ENCODE peak calls at places on chromosome 6, in seven cellular contexts. D, H, B, R, P, S and U are unnamed samples. For H3K4me1, the result is how much of the 10 kb centered on the place peaks cover.

GRCh38 chr6:43308101-43308989 is at the start of gene CRIP3:
- DNase-seq in D (peak), H (peak), B (peak), R (peak), P (peak), S (peak), U (no peak)

GRCh38 chr6:78489874-78490273 is 377.5 kb upstream of the IRAK1BP1 start:
- DNase-seq in D (no peak), H (no peak), B (no peak), R (peak), P (no peak), S (no peak), U (no peak)

GRCh38 chr6:150202404-150202803 is 59.6 kb downstream of the PPP1R14C start:
- DNase-seq in D (no peak), H (no peak), B (no peak), R (peak), P (no peak), S (no peak), U (no peak)

GRCh38 chr6:124792386-124792785 is 169.9 kb upstream of the RNF217 start:
- DNase-seq in D (no peak), H (no peak), B (no peak), R (peak), P (no peak), S (no peak), U (no peak)

GRCh38 chr6:63663147-63663877 is 27.7 kb downstream of the PHF3 start:
- DNase-seq in D (no peak), H (peak), B (peak), R (peak), P (peak), S (no peak), U (no peak)

GRCh38 chr6:147869223-147869600 is 360.7 kb downstream of the SAMD5 start:
- DNase-seq in D (no peak), H (no peak), B (no peak), R (no peak), P (no peak), S (no peak), U (no peak)

GRCh38 chr6:158926429-158926828 is 73.6 kb downstream of the RSPH3 start:
- DNase-seq in D (no peak), H (peak), B (no peak), R (peak), P (no peak), S (no peak), U (no peak)

GRCh38 chr6:144710207-144710606 is 425.1 kb downstream of the UTRN start:
- DNase-seq in D (no peak), H (peak), B (peak), R (peak), P (no peak), S (no peak), U (no peak)

GRCh38 chr6:1856381-1856780 is 246.7 kb downstream of the FOXC1 start:
- DNase-seq in D (peak), H (peak), B (peak), R (peak), P (no peak), S (no peak), U (no peak)

GRCh38 chr6:131061771-131062160 is 1.3 kb downstream of the EPB41L2 start:
- DNase-seq in D (no peak), H (peak), B (peak), R (no peak), P (no peak), S (no peak), U (no peak)

GRCh38 chr6:147441751-147442150 is 66.7 kb upstream of the SAMD5 start:
- DNase-seq in D (no peak), H (no peak), B (no peak), R (no peak), P (no peak), S (no peak), U (no peak)

GRCh38 chr6:33633462-33634158 is 12.5 kb downstream of the ITPR3 start:
- DNase-seq in D (peak), H (peak), B (peak), R (peak), P (peak), S (peak), U (peak)

GRCh38 chr6:50145125-50145524 is 95.4 kb upstream of the DEFB112 start:
- DNase-seq in D (no peak), H (no peak), B (peak), R (no peak), P (peak), S (no peak), U (no peak)

GRCh38 chr6:128600397-128600951 is 80.1 kb upstream of the PTPRK start:
- DNase-seq in D (peak), H (peak), B (peak), R (peak), P (no peak), S (no peak), U (no peak)

GRCh38 chr6:80143312-80143960 is 37.0 kb downstream of the BCKDHB start:
- DNase-seq in D (peak), H (peak), B (peak), R (peak), P (no peak), S (no peak), U (peak)

GRCh38 chr6:12163149-12163548 is 127.0 kb upstream of the EDN1 start:
- DNase-seq in D (no peak), H (no peak), B (no peak), R (no peak), P (no peak), S (no peak), U (no peak)

GRCh38 chr6:38404900-38405556 is 234.7 kb downstream of the BTBD9 start:
- DNase-seq in D (no peak), H (peak), B (no peak), R (peak), P (no peak), S (no peak), U (no peak)

GRCh38 chr6:81731814-81732213 is 20.7 kb downstream of the TENT5A start:
- DNase-seq in D (no peak), H (no peak), B (no peak), R (no peak), P (no peak), S (no peak), U (no peak)

GRCh38 chr6:168332020-168332419 is 12.4 kb upstream of the DACT2 start:
- DNase-seq in D (no peak), H (no peak), B (no peak), R (no peak), P (no peak), S (no peak), U (no peak)

GRCh38 chr6:168331058-168331457 is 11.5 kb upstream of the DACT2 start:
- DNase-seq in D (no peak), H (peak), B (no peak), R (no peak), P (no peak), S (no peak), U (no peak)

GRCh38 chr6:168333471-168333870 is 13.9 kb upstream of the DACT2 start:
- DNase-seq in D (no peak), H (no peak), B (no peak), R (no peak), P (peak), S (no peak), U (no peak)

GRCh38 chr6:168334072-168334471 is 14.5 kb upstream of the DACT2 start:
- DNase-seq in D (no peak), H (no peak), B (no peak), R (no peak), P (no peak), S (no peak), U (no peak)

DNA sequence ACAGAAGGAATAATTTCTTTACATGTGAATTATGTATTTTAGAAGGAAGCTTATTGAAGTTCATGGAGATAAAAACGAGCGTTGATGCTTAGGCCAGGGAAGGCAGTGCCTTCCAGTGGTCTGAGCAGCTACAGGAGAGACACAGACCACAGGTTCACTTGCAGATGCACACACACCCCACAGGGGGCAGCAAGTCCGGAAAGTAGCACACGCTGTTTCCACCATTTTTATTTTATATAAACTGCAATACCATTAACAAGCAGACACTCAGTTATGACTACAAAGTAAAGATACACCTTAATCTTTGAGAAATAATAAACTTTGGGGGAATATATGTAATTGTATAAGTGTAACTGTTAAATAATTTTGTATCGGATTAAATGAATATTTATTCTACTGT is 13.5 kb upstream of the DACT2 start:
- DNase-seq in D (no peak), H (no peak), B (peak), R (no peak), P (peak), S (no peak), U (no peak)
- TF ChIP-seq CTCF in D (peak), H (peak), B (peak), R (no peak), P (peak), S (no peak), U (no peak)

GRCh38 chr6:2877057-2877882 is 25.8 kb downstream of the SERPINB9 start:
- DNase-seq in D (no peak), H (peak), B (no peak), R (peak), P (no peak), S (no peak), U (no peak)

GRCh38 chr6:2873643-2874042 is 29.5 kb downstream of the SERPINB9 start:
- DNase-seq in D (no peak), H (no peak), B (no peak), R (no peak), P (no peak), S (no peak), U (no peak)

GRCh38 chr6:2877960-2878359 is 25.1 kb downstream of the SERPINB9 start:
- DNase-seq in D (no peak), H (no peak), B (no peak), R (no peak), P (no peak), S (no peak), U (no peak)

GRCh38 chr6:2875840-2876207 is 27.3 kb downstream of the SERPINB9 start:
- DNase-seq in D (peak), H (peak), B (no peak), R (no peak), P (no peak), S (peak), U (no peak)

GRCh38 chr6:2876210-2877056 is 26.7 kb downstream of the SERPINB9 start:
- DNase-seq in D (peak), H (peak), B (no peak), R (peak), P (no peak), S (peak), U (peak)
- H3K4me1 ChIP-seq in D (under half), H (under half), B (under half), R (under half), P (under half), S (under half), U (under half)

GRCh38 chr6:111683749-111684267 is 78.1 kb upstream of the TRAF3IP2 start:
- DNase-seq in D (peak), H (peak), B (no peak), R (no peak), P (no peak), S (peak), U (peak)

GRCh38 chr6:111680013-111680712 is 74.5 kb upstream of the TRAF3IP2 start:
- DNase-seq in D (no peak), H (peak), B (no peak), R (no peak), P (no peak), S (no peak), U (no peak)

GRCh38 chr6:111683126-111683525 is 77.4 kb upstream of the TRAF3IP2 start:
- DNase-seq in D (no peak), H (no peak), B (no peak), R (no peak), P (no peak), S (no peak), U (no peak)

GRCh38 chr6:111679126-111679525 is 73.4 kb upstream of the TRAF3IP2 start:
- DNase-seq in D (no peak), H (no peak), B (no peak), R (no peak), P (no peak), S (no peak), U (no peak)

DNA sequence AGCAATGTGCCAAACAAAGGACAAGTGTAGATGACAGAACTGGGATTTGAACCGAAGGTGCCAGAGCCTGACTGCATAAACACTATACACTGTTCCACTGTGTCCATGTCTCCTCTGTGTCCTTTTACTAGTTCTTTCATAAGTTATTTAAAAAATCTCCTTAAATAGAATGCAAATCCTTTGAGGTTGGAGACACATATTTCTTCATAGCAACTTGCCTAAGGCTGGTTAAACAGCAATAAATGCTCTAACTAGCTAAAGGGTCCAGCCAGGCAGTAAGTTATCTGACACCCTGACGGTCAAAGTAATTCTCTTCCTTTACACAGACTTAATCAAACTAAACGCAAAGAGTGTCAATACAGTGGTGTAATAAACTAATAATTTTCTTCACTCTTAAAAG is 76.2 kb upstream of the TRAF3IP2 start:
- DNase-seq in D (no peak), H (no peak), B (no peak), R (no peak), P (no peak), S (no peak), U (no peak)
- TF ChIP-seq CTCF in D (no peak), H (no peak), B (no peak), R (no peak), P (no peak), S (no peak), U (no peak)

DNA sequence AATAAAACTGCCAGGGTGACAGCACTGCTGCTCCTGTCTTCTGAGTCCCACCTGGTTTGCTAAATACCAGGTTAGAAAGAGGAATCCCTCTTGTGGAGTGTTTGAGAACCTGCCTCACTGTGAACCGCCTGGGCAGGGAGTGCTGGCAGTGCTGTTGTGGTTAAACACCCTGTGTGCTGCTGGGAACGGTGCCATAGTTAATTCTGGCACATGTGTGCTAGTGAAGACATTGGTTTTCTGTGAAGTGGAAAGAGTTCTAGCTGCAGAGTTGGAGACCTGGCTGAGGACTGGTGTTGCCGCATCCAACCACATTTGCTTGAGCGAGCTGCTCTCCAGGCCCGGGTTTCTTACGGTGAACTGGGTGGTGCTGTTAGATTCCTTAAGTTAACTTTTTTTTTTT is 72.7 kb downstream of the IGF2R start:
- DNase-seq in D (peak), H (peak), B (no peak), R (peak), P (no peak), S (peak), U (no peak)
- H3K4me1 ChIP-seq in D (under half), H (under half), B (under half), R (under half), P (under half), S (under half), U (under half)

DNA sequence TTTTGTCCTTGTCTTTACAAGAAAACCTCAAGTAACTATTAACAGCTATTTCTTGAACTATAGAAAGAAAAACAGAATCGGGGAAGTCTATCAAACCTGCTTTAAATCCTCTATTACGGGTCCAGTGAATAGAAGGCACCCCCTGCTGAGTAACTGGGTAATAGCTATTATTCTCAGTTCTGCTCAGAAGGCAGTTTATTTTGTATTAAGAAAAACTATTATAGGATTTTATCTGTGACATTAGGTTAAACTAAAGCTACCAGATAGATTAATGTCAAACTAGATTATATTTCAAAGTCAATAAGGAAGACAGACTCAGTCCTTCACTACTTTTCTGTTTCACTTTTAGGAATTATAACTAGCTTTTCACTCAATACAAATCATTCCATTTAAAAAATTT is 93.7 kb downstream of the DST start:
- DNase-seq in D (no peak), H (peak), B (peak), R (no peak), P (peak), S (no peak), U (no peak)
- TF ChIP-seq CTCF in D (peak), H (peak), B (peak), R (no peak), P (no peak), S (no peak), U (peak)

DNA sequence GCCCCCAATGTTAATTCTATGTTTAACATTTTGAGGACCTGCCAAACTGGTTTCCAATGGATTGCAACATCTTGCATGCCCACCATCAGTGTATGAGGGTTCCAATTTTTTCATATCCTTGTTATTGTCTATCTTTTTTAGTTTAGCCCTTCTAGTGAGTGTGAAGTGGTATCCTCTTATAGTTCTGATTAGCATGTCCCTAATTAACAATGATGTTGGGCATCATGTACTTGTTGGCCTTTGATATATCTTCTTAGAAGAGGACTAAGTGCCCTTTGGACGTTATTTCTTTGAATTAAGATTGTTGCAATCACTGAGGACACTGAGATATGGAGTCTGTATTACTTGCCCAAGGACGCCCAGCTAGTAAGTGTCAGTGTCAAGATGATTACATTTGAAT is 22.3 kb downstream of the GCNT2 start:
- DNase-seq in D (no peak), H (no peak), B (no peak), R (no peak), P (no peak), S (no peak), U (no peak)
- H3K4me1 ChIP-seq in D (under half), H (under half), B (under half), R (under half), P (under half), S (under half), U (under half)

DNA sequence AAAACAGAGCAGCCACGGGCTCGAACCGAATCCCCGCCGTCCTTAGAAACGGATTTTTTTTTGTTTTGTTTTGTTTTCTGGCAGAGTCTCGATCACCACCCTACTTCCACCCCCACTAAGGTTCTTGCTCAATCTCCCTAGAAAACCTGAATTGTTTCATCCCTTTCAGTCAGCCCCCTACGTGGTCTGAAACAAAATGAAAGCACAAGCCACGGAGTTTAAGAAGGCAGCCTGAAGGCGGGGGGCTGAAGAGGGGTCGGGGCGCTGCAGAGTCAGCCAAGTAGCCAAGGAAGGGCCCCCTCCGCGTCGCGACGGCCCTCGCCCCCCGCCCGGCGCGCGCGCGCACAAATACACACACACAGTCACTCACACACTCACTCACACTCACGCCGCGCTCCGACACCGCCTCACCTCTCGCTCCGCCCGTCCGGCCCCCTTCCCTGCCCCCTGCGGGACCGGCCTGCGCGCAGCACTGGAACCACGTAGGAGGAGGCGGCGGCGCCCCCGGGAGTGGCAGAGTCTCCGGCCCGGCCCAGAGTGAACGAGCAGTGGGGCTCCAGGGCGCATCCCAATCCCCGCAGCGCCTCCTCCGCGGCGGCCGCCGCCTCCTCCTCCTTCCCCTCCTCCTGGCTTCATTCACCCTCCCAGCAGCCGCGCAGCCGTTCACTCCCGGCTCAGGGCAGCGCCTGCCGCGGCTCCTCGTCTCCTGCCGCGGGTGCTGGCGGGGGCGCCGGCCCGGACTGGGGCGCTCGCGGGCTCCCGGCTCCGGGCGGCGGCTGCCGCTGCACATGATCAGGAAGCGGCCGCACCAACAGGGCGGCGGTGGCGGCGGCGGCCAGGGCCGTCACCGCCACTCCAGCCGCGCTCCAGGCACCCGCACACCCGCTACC is 1.4 kb downstream of the ATXN1 start:
- DNase-seq in D (peak), H (peak), B (peak), R (peak), P (peak), S (peak), U (peak)
- TF ChIP-seq CTCF in D (peak), H (peak), B (no peak), R (peak), P (peak), S (peak), U (peak)

DNA sequence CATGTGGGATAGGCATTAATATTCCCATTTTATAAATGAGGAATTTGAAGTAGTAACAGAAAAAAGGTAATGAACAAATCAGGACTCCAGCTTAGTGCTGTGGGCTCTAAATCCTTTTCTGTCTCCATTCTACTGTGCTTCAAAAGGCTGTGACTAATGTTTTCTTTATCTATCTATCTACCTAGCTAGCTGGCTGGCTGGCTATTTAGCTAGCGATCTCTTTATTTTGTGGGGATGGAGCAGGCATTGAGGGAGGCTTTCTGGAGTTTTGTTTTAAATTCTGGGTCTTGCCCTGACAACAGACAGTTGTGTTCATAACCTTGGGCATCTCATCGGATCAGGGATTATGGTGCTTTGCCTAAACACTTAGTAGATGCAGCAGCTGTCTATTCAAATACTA is 139.2 kb downstream of the SOX4 start:
- DNase-seq in D (no peak), H (no peak), B (no peak), R (peak), P (no peak), S (no peak), U (no peak)
- H3K4me1 ChIP-seq in D (under half), H (under half), B (under half), R (under half), P (under half), S (under half), U (under half)